ENCODE peak calls at places on chromosomes 7 and 10, in seven cellular contexts. X, R, F, H, D, Z and U are unnamed samples. For H3K4me1, the result is how much of the 10 kb centered on the place peaks cover.

GRCh38 chr7:117870405-117870905 is 2.8 kb downstream of the CTTNBP2 start:
- DNase-seq in X (no peak), F (no peak), Z (no peak), H (no peak), D (no peak), R (no peak), U (no peak)

GRCh38 chr10:113086282-113086681 is 136.2 kb downstream of the TCF7L2 start:
- DNase-seq in F (no peak), D (no peak), Z (no peak), X (peak), R (no peak), H (no peak), U (no peak)

GRCh38 chr10:60944159-60944909 is at the start of gene RHOBTB1:
- DNase-seq in Z (peak), D (peak), R (peak), X (peak), H (no peak), F (peak), U (peak)

GRCh38 chr7:151374139-151374538 is 32.5 kb downstream of the NUB1 start:
- DNase-seq in H (no peak), X (no peak), Z (no peak), D (no peak), R (no peak), F (peak), U (no peak)

GRCh38 chr10:73517166-73517888 is 21.5 kb upstream of the PPP3CB start:
- DNase-seq in H (no peak), X (peak), F (no peak), Z (peak), R (peak), D (no peak), U (peak)

GRCh38 chr7:65938336-65938895 is 43.6 kb downstream of the GUSB start:
- DNase-seq in F (no peak), R (peak), Z (no peak), H (no peak), X (no peak), D (no peak), U (no peak)

GRCh38 chr10:114266521-114266920 is 27.5 kb downstream of the VWA2 start:
- DNase-seq in D (no peak), Z (no peak), X (no peak), R (peak), H (no peak), F (no peak), U (no peak)

GRCh38 chr10:17756557-17757208 is 4.7 kb downstream of the TMEM236 start:
- DNase-seq in D (no peak), Z (peak), X (peak), R (peak), H (no peak), F (no peak), U (no peak)

GRCh38 chr10:29859521-29860130 is 199.8 kb downstream of the JCAD start:
- DNase-seq in F (no peak), Z (no peak), X (no peak), H (no peak), R (peak), D (no peak), U (no peak)

GRCh38 chr7:151802469-151802846 is 74.5 kb downstream of the PRKAG2 start:
- DNase-seq in Z (no peak), R (no peak), D (no peak), X (no peak), F (no peak), H (no peak), U (no peak)

GRCh38 chr10:133462512-133463305 is 9.0 kb downstream of the SCART1 start:
- DNase-seq in X (no peak), D (no peak), F (no peak), R (no peak), Z (no peak), H (no peak), U (no peak)

GRCh38 chr7:1548944-1549343 is 7.1 kb downstream of the TMEM184A start:
- DNase-seq in Z (no peak), X (peak), R (no peak), D (no peak), F (no peak), H (no peak), U (no peak)

GRCh38 chr10:5412277-5412941 is at the start of gene NET1:
- DNase-seq in H (peak), D (peak), X (peak), R (peak), Z (peak), F (peak), U (peak)

GRCh38 chr10:6563075-6563474 is 17.0 kb downstream of the PRKCQ start:
- DNase-seq in R (no peak), Z (no peak), F (no peak), H (no peak), D (no peak), X (no peak), U (peak)

GRCh38 chr10:49260636-49261296 is 38.2 kb upstream of the C10orf71 start:
- DNase-seq in F (no peak), Z (no peak), H (no peak), R (no peak), X (no peak), D (no peak), U (no peak)

GRCh38 chr7:74418076-74418475 is 35.6 kb upstream of the GTF2IRD1 start:
- DNase-seq in Z (no peak), R (no peak), D (no peak), H (no peak), F (no peak), X (no peak), U (no peak)

GRCh38 chr7:13240349-13240748 is 552.9 kb downstream of the ARL4A start:
- DNase-seq in H (no peak), X (peak), Z (peak), F (peak), D (no peak), R (peak), U (peak)

GRCh38 chr10:102602272-102603045 is 41.8 kb upstream of the TRIM8 start:
- DNase-seq in D (no peak), Z (no peak), R (no peak), H (no peak), F (no peak), X (peak), U (no peak)

GRCh38 chr10:51789903-51790302 is 90.5 kb upstream of the CSTF2T start:
- DNase-seq in R (no peak), Z (no peak), H (no peak), D (no peak), F (no peak), X (no peak), U (no peak)

GRCh38 chr7:27303021-27303420 is 60.4 kb downstream of the EVX1 start:
- DNase-seq in R (no peak), Z (no peak), F (no peak), H (no peak), D (no peak), X (no peak), U (no peak)

GRCh38 chr10:132962623-132963429 is 20.5 kb upstream of the CFAP46 start:
- DNase-seq in H (no peak), Z (no peak), F (no peak), R (peak), X (no peak), D (no peak), U (no peak)

GRCh38 chr10:27771231-27771630 is 25.6 kb upstream of the MKX start:
- DNase-seq in Z (no peak), D (no peak), H (no peak), F (no peak), R (no peak), X (no peak), U (peak)

GRCh38 chr10:101961591-101962498 is 94.1 kb downstream of the ARMH3 start:
- DNase-seq in F (no peak), R (peak), X (peak), H (no peak), D (no peak), Z (peak), U (no peak)

GRCh38 chr10:100508691-100509150 is 10.9 kb downstream of the SEC31B start:
- DNase-seq in H (no peak), F (peak), D (peak), X (peak), Z (peak), R (peak), U (peak)

GRCh38 chr7:82959528-82959927 is 203.2 kb downstream of the PCLO start:
- DNase-seq in H (no peak), R (no peak), X (no peak), D (no peak), F (no peak), Z (no peak), U (no peak)
- H3K18ac ChIP-seq in H (no peak), R (no peak), X (no peak), D (no peak), F (no peak), Z (no peak), U (no peak)

DNA sequence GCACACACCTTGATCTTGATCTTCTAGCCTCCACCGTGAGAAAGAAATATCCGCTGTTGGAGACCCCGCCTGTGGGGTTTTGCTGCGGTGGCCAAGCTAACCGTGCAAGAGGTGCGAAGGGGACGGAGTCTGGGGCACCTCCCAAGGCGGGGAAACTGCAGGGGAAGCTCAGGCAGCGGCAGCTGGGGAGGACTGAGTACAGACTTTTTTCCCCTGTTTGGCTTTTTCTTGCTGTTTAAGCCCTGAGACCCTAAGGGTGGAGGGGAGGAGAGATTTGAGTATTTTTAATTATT is 108.0 kb downstream of the DNAJB6 start:
- DNase-seq in X (no peak), D (no peak), Z (no peak), R (no peak), H (no peak), F (no peak), U (no peak)
- H2BK5ac ChIP-seq in X (no peak), D (no peak), Z (no peak), R (no peak), H (no peak), F (no peak), U (no peak)

DNA sequence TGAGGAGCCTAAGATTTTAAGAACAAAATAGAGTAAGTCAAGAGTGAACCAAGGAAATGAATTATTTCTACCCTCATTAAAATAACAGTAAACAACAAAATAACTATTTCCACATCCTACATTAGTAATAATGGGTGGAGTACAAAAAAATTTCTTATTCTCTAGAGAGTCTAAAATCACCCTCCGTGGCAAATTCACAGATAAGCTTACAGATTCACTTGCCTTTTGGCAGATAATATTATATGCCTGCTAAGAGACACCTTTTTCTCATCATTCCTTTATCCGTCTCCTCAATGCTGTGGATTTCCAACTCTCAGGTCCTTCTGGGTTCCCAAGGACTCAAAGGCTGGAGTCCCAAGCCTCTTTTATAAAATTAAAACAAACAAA is 2.2 kb upstream of the EPC1 start:
- DNase-seq in F (no peak), X (no peak), H (no peak), D (no peak), R (no peak), Z (no peak), U (no peak)
- H3K4me1 ChIP-seq in F (under half), X (under half), H (under half), D (under half), R (under half), Z (under half), U (under half)

GRCh38 chr7:128071801-128072200 is 40.6 kb upstream of the LRRC4 start:
- DNase-seq in F (no peak), Z (no peak), D (no peak), X (no peak), H (no peak), R (no peak), U (no peak)

GRCh38 chr7:128067983-128068382 is 36.7 kb upstream of the LRRC4 start:
- DNase-seq in Z (no peak), R (no peak), D (no peak), F (no peak), H (no peak), X (no peak), U (no peak)

GRCh38 chr7:128068785-128069184 is 37.5 kb upstream of the LRRC4 start:
- DNase-seq in X (no peak), Z (no peak), H (no peak), F (no peak), D (no peak), R (no peak), U (no peak)

GRCh38 chr7:128071376-128071775 is 40.1 kb upstream of the LRRC4 start:
- DNase-seq in D (no peak), Z (no peak), R (no peak), X (no peak), F (no peak), H (no peak), U (no peak)

GRCh38 chr7:128069367-128070364 is 38.4 kb upstream of the LRRC4 start:
- DNase-seq in Z (no peak), H (no peak), F (no peak), D (no peak), X (no peak), R (no peak), U (no peak)
- H3K18ac ChIP-seq in Z (no peak), H (no peak), F (no peak), D (peak), X (no peak), R (no peak), U (no peak)

DNA sequence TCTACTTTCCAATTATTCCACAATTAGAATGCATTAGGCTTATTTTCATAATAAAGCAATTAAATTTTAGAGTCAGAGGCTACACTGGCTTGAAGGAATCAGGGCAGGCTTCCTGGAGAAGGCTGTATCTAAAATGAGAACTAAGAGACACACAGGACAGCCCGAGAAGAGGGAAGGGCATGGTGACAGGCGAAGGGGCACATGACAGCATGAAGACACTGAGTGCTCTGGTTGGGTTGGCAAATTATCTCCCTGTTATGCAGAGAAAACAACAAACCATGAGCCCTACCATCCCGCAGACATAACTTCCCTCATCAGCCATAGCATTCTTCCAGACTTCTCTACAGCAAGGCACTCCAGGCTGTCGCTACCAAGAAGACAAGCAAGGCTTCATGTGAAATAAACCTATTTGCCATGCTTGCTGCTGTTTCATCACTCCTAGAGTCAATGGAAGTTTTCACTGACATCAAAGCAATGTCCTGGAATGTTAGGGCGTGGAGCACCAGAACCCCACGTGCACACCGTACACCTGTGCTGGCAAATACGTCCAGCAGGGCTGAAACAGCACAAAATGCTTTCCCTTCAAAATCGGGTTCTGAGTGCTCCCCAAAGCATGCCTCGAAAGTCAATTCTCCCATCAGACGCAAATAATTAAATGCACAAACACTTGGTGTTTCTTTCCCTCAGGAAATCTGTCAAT is 21.3 kb downstream of the VOPP1 start:
- DNase-seq in R (no peak), F (no peak), Z (no peak), D (no peak), H (no peak), X (no peak), U (no peak)
- H2BK5ac ChIP-seq in R (no peak), F (no peak), Z (no peak), D (no peak), H (no peak), X (no peak), U (no peak)

GRCh38 chr10:14271621-14272020 is 59.1 kb downstream of the FRMD4A start:
- DNase-seq in X (no peak), F (no peak), R (peak), H (no peak), Z (peak), D (no peak), U (no peak)

GRCh38 chr10:14263041-14263440 is 67.7 kb downstream of the FRMD4A start:
- DNase-seq in H (no peak), X (no peak), D (no peak), Z (no peak), R (no peak), F (no peak), U (no peak)

GRCh38 chr10:14259696-14260595 is 70.8 kb downstream of the FRMD4A start:
- DNase-seq in F (no peak), X (peak), R (peak), Z (peak), D (no peak), H (no peak), U (peak)

GRCh38 chr10:14261341-14261740 is 69.4 kb downstream of the FRMD4A start:
- DNase-seq in Z (no peak), R (no peak), D (no peak), F (no peak), H (no peak), X (no peak), U (no peak)

GRCh38 chr10:14265709-14266108 is 65.0 kb downstream of the FRMD4A start:
- DNase-seq in H (no peak), R (no peak), X (no peak), Z (no peak), D (no peak), F (no peak), U (peak)
- H3K4me1 ChIP-seq in H (under half), R (under half), X (under half), Z (under half), D (under half), F (under half), U (under half)

GRCh38 chr10:1148855-1149620 is 92.9 kb downstream of the WDR37 start:
- DNase-seq in R (no peak), Z (no peak), D (no peak), F (no peak), H (no peak), X (no peak), U (no peak)

GRCh38 chr10:1147810-1148209 is 91.6 kb downstream of the WDR37 start:
- DNase-seq in D (no peak), Z (no peak), R (no peak), H (no peak), F (no peak), X (no peak), U (no peak)

GRCh38 chr10:1151071-1152033 is 95.2 kb downstream of the WDR37 start:
- DNase-seq in D (no peak), F (no peak), R (peak), H (no peak), Z (no peak), X (no peak), U (no peak)

GRCh38 chr10:1150638-1150955 is 94.4 kb downstream of the WDR37 start:
- DNase-seq in R (no peak), H (no peak), X (no peak), D (no peak), F (no peak), Z (no peak), U (no peak)

GRCh38 chr10:1149793-1150637 is 93.8 kb downstream of the WDR37 start:
- DNase-seq in R (peak), H (no peak), D (no peak), X (no peak), F (no peak), Z (no peak), U (peak)
- H3K18ac ChIP-seq in R (no peak), H (no peak), D (peak), X (no peak), F (no peak), Z (no peak), U (no peak)

GRCh38 chr10:118751272-118751671 is 3.5 kb downstream of the CACUL1 start:
- DNase-seq in H (no peak), D (no peak), F (no peak), X (no peak), R (no peak), Z (no peak), U (no peak)
- H2BK5ac ChIP-seq in H (no peak), D (no peak), F (no peak), X (no peak), R (no peak), Z (no peak), U (no peak)